ENCODE peak calls at places on chromosomes 11 and 22, in five cellular contexts. One of them, this sample, is unnamed.
A peak's percentile ranks its signal among the peaks of the same experiment; 100 is the strongest.

GRCh38 chr22:35728639-35729308 is 11.1 kb downstream of the APOL5 start:
- DNase-seq in mucosa of descending colon: peak; percentile 86
- DNase-seq in mammary epithelial cell: peak; percentile 73
- DNase-seq in IMR-90: no peak
- DNase-seq in HCT116: no peak
- DNase-seq in this sample: no peak

GRCh38 chr11:122556605-122557004 is 98.9 kb upstream of the UBASH3B start:
- DNase-seq in IMR-90: no peak
- DNase-seq in mucosa of descending colon: no peak
- DNase-seq in HCT116: no peak
- DNase-seq in mammary epithelial cell: no peak
- DNase-seq in this sample: peak; percentile 89

GRCh38 chr22:44630826-44631225 is 71.2 kb upstream of the PRR5 start:
- DNase-seq in mammary epithelial cell: no peak
- DNase-seq in HCT116: no peak
- DNase-seq in mucosa of descending colon: no peak
- DNase-seq in IMR-90: no peak
- DNase-seq in this sample: no peak

GRCh38 chr11:22162754-22163153 is 30.1 kb upstream of the ANO5 start:
- DNase-seq in mucosa of descending colon: no peak
- DNase-seq in mammary epithelial cell: no peak
- DNase-seq in HCT116: no peak
- DNase-seq in IMR-90: no peak
- DNase-seq in this sample: no peak

GRCh38 chr11:124070906-124071621 is 29.9 kb upstream of the OR10G7 start:
- DNase-seq in HCT116: peak; percentile 63
- DNase-seq in mucosa of descending colon: peak; percentile 74
- DNase-seq in mammary epithelial cell: peak; percentile 50
- DNase-seq in IMR-90: peak; percentile 78
- DNase-seq in this sample: peak; percentile 92

GRCh38 chr11:119389611-119390254 is 8.2 kb upstream of the USP2 start:
- DNase-seq in IMR-90: no peak
- DNase-seq in HCT116: no peak
- DNase-seq in mammary epithelial cell: no peak
- DNase-seq in mucosa of descending colon: peak; percentile 29
- DNase-seq in this sample: peak; percentile 92

GRCh38 chr11:70775386-70775785 is 377.1 kb downstream of the CTTN start:
- DNase-seq in IMR-90: no peak
- DNase-seq in mammary epithelial cell: no peak
- DNase-seq in mucosa of descending colon: no peak
- DNase-seq in HCT116: no peak
- DNase-seq in this sample: no peak

GRCh38 chr11:93143800-93144199 is 54.0 kb downstream of the SLC36A4 start:
- DNase-seq in mucosa of descending colon: no peak
- DNase-seq in mammary epithelial cell: no peak
- DNase-seq in IMR-90: peak; percentile 33
- DNase-seq in HCT116: no peak
- DNase-seq in this sample: no peak

GRCh38 chr11:47376543-47377371 is 1.6 kb downstream of the SPI1 start:
- DNase-seq in mammary epithelial cell: no peak
- DNase-seq in HCT116: no peak
- DNase-seq in mucosa of descending colon: no peak
- DNase-seq in IMR-90: no peak
- DNase-seq in this sample: no peak

GRCh38 chr22:26563022-26563421 is 26.9 kb downstream of the TPST2 start:
- DNase-seq in IMR-90: no peak
- DNase-seq in mammary epithelial cell: no peak
- DNase-seq in mucosa of descending colon: no peak
- DNase-seq in HCT116: no peak
- DNase-seq in this sample: no peak
- TF ChIP-seq CTCF in IMR-90: no peak
- TF ChIP-seq CTCF in mammary epithelial cell: peak; percentile 33
- TF ChIP-seq CTCF in mucosa of descending colon: no peak
- TF ChIP-seq CTCF in HCT116: no peak
- TF ChIP-seq CTCF in this sample: peak; percentile 57

DNA sequence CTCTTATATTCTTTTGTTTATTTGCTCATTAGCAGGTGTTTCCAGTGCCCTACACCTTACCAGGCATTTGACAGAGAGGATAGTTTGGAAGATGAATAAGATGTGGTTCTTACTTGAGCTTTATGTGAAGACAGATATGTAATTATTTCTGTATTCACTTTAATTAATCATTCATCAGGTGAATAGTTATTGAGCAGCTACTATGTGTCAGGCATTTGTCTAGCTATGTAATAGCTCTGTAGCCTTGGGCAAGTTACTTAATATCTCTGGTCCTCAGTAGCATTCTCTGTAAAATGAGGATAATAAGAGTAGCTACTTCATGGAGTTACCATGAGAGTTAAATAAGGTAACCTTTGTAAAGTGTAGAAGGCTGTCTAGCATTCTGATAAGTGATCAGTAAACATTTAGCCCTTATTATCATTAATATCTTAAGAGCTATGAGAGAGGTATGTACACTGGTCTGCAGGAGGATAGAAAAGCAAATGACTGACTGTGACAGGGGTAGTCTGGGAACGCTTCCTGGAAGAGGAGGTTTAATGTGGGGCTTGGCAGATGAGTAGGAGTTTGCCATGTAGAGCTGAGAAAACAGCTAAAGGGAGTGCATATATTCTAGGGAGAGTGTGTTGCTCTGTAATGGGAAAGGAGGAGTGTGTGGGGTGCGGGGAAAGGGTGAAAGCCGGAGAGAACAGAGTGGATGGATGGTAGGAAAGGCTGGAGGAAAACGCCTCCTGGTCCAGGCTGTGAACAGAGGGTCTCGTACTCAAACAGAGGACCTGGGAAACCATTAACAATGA is 56.1 kb downstream of the MICAL2 start:
- DNase-seq in mucosa of descending colon: no peak
- DNase-seq in HCT116: no peak
- DNase-seq in IMR-90: no peak
- DNase-seq in mammary epithelial cell: no peak
- DNase-seq in this sample: no peak
- H3K4me1 ChIP-seq in mucosa of descending colon: peaks cover 62% of the 10 kb centered on the region
- H3K4me1 ChIP-seq in HCT116: peaks cover 66% of the 10 kb centered on the region
- H3K4me1 ChIP-seq in IMR-90: peaks cover 42% of the 10 kb centered on the region
- H3K4me1 ChIP-seq in mammary epithelial cell: peaks cover 70% of the 10 kb centered on the region
- H3K4me1 ChIP-seq in this sample: peaks cover 3% of the 10 kb centered on the region

GRCh38 chr11:134691474-134691873 is 279.4 kb upstream of the B3GAT1 start:
- DNase-seq in HCT116: no peak
- DNase-seq in mucosa of descending colon: no peak
- DNase-seq in mammary epithelial cell: no peak
- DNase-seq in IMR-90: no peak
- DNase-seq in this sample: no peak
- TF ChIP-seq CTCF in HCT116: no peak
- TF ChIP-seq CTCF in mucosa of descending colon: no peak
- TF ChIP-seq CTCF in mammary epithelial cell: no peak
- TF ChIP-seq CTCF in IMR-90: no peak
- TF ChIP-seq CTCF in this sample: no peak

GRCh38 chr11:125433454-125434121 is 62.5 kb downstream of the FEZ1 start:
- DNase-seq in IMR-90: peak; percentile 66
- DNase-seq in mammary epithelial cell: peak; percentile 60
- DNase-seq in mucosa of descending colon: no peak
- DNase-seq in HCT116: peak; percentile 62
- DNase-seq in this sample: peak; percentile 92

GRCh38 chr11:125431009-125431408 is 65.1 kb downstream of the FEZ1 start:
- DNase-seq in mammary epithelial cell: no peak
- DNase-seq in IMR-90: no peak
- DNase-seq in HCT116: no peak
- DNase-seq in mucosa of descending colon: no peak
- DNase-seq in this sample: peak; percentile 36

GRCh38 chr11:125429807-125430678 is 66.0 kb downstream of the FEZ1 start:
- DNase-seq in HCT116: no peak
- DNase-seq in mammary epithelial cell: no peak
- DNase-seq in IMR-90: no peak
- DNase-seq in mucosa of descending colon: no peak
- DNase-seq in this sample: peak; percentile 42

GRCh38 chr11:125431481-125431880 is 64.6 kb downstream of the FEZ1 start:
- DNase-seq in mammary epithelial cell: no peak
- DNase-seq in IMR-90: no peak
- DNase-seq in HCT116: no peak
- DNase-seq in mucosa of descending colon: no peak
- DNase-seq in this sample: peak; percentile 22

DNA sequence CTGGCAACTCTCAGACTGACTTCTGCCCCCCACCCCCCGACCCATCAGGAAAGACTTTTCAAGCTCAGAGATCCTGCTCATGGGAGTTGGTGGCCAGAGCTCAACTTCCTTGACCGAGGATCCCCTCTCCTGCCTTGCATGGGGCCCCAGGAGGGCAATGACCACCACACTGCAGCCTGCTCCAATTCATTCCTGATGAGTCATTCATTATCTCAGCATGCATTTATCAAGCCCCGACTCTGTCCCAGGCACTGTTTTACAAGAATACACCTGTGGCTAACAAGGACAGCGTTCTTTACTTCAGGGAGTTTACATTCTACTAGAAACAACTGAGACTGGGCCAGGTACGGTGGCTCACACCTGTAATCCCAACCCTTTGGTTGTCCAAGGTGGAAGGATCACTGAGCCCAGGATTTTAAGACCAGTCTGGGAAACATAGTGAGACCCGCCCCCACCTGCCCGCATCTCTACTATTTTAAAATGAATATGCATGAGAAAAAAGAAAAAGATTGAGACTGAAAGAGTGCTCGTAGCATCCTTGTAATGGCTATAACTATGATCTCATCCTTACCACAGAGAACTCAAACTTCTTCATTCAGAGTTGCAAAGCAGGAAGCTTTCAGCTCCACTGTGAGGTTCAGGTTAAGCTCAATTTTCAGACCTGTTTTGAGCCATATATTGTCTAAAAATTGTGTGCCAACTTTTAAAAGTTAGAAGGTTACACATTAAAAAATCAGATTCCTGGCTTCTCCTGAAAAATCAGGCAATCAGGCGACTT is 60.4 kb downstream of the FEZ1 start:
- DNase-seq in mucosa of descending colon: no peak
- DNase-seq in IMR-90: peak; percentile 19
- DNase-seq in mammary epithelial cell: no peak
- DNase-seq in HCT116: no peak
- DNase-seq in this sample: peak; percentile 65
- H3K4me1 ChIP-seq in mucosa of descending colon: no peaks in the 10 kb centered on the region
- H3K4me1 ChIP-seq in IMR-90: peaks cover 3% of the 10 kb centered on the region
- H3K4me1 ChIP-seq in mammary epithelial cell: peaks cover 11% of the 10 kb centered on the region
- H3K4me1 ChIP-seq in HCT116: peaks cover 7% of the 10 kb centered on the region
- H3K4me1 ChIP-seq in this sample: no peaks in the 10 kb centered on the region

GRCh38 chr22:30429887-30430286 is 4.3 kb downstream of the MTFP1 start:
- DNase-seq in HCT116: no peak
- DNase-seq in mucosa of descending colon: no peak
- DNase-seq in mammary epithelial cell: no peak
- DNase-seq in IMR-90: no peak
- DNase-seq in this sample: peak; percentile 79

GRCh38 chr22:30432520-30432919 is 7.0 kb downstream of the MTFP1 start:
- DNase-seq in IMR-90: no peak
- DNase-seq in mammary epithelial cell: no peak
- DNase-seq in HCT116: no peak
- DNase-seq in mucosa of descending colon: no peak
- DNase-seq in this sample: no peak

GRCh38 chr22:30432096-30432495 is 6.5 kb downstream of the MTFP1 start:
- DNase-seq in mammary epithelial cell: no peak
- DNase-seq in HCT116: no peak
- DNase-seq in mucosa of descending colon: no peak
- DNase-seq in IMR-90: no peak
- DNase-seq in this sample: peak; percentile 54

GRCh38 chr22:30433227-30433626 is 7.7 kb downstream of the MTFP1 start:
- DNase-seq in IMR-90: no peak
- DNase-seq in mucosa of descending colon: no peak
- DNase-seq in HCT116: no peak
- DNase-seq in mammary epithelial cell: no peak
- DNase-seq in this sample: no peak

GRCh38 chr22:30430933-30431332 is 5.4 kb downstream of the MTFP1 start:
- DNase-seq in HCT116: no peak
- DNase-seq in IMR-90: no peak
- DNase-seq in mucosa of descending colon: no peak
- DNase-seq in mammary epithelial cell: no peak
- DNase-seq in this sample: peak; percentile 63
- TF ChIP-seq CTCF in HCT116: no peak
- TF ChIP-seq CTCF in IMR-90: no peak
- TF ChIP-seq CTCF in mucosa of descending colon: no peak
- TF ChIP-seq CTCF in mammary epithelial cell: peak; percentile 5
- TF ChIP-seq CTCF in this sample: peak; percentile 43

DNA sequence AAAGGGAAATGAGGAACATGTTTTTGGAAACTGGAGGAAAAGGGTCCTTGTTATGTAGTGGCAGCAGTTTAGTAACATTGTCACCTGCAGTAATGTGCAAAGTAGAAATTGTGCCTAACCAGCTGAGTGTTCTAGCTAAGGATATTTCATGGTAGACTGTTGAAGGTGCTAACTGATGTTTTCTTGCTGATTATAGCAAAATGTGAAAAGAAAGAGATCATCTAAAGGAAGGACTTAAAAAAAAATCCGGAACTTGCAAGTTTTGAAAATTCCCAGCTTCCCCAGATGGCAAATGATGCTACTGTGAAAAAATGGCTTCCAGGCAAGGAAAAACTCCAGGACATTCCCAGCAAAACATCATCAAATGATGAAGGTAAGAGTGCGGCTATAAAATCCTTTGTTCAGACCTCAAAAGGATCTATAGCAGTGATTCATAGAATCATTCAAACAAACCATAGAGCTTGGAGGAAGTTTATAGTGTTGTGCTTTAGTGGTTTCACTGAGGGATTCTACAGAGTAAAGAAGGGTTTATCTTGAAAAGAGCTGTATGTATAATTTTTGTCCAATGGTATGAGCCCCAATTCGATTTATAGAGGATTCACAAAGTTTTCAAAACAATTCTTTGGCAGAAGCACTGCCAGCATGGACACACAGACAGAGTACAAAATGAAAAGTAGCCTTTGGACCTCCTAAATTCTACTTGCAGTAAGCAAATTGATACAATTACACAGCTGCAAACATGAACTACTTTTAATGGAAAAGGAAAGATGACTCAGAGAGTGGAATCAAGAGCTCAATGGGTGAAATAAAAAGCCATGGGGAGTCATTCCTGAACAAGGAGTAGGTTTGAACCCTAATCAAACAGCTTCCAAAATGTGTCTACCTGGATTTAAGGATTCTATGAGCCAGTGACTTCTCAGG is 4.3 kb upstream of the TRIM44 start:
- DNase-seq in HCT116: no peak
- DNase-seq in mammary epithelial cell: no peak
- DNase-seq in mucosa of descending colon: no peak
- DNase-seq in IMR-90: peak; percentile 50
- DNase-seq in this sample: no peak
- H3K4me1 ChIP-seq in HCT116: peaks cover 3% of the 10 kb centered on the region
- H3K4me1 ChIP-seq in mammary epithelial cell: peaks cover 9% of the 10 kb centered on the region
- H3K4me1 ChIP-seq in mucosa of descending colon: peaks cover 3% of the 10 kb centered on the region
- H3K4me1 ChIP-seq in IMR-90: peaks cover 6% of the 10 kb centered on the region
- H3K4me1 ChIP-seq in this sample: peaks cover 7% of the 10 kb centered on the region

DNA sequence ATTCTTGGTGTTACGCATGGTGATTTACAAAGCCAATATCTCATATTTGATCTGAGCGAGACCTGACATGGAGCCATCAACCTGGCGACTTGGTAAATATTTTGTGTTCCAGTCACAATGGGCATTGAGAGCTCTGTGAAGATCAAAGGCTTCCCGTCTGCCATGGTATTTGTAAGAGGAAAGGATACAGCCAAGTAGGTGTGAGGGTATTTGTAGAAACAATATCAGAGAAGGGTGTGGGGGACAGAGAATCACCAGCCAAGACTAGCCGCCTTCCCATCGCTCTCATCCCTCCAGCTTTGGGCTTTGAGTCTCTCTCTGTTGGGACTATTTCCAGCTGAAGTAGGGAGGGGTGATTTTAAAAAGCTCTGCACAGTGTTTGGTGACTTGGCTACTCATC is 173.4 kb upstream of the BDNF start:
- DNase-seq in mucosa of descending colon: no peak
- DNase-seq in mammary epithelial cell: no peak
- DNase-seq in HCT116: peak; percentile 64
- DNase-seq in IMR-90: no peak
- DNase-seq in this sample: no peak
- TF ChIP-seq CTCF in mucosa of descending colon: no peak
- TF ChIP-seq CTCF in mammary epithelial cell: no peak
- TF ChIP-seq CTCF in HCT116: no peak
- TF ChIP-seq CTCF in IMR-90: no peak
- TF ChIP-seq CTCF in this sample: no peak